ENCODE peak calls at places on chromosomes 13 and 19, in four cellular contexts. Y is neural progenitor cell, M is mesothelial cell of epicardium, J is uterus. Z is an unnamed sample.

GRCh38 chr19:8373867-8374813 is 10.2 kb downstream of the ANGPTL4 start:
- DNase-seq in Y (no peak), M (no peak), J (no peak), Z (no peak)

GRCh38 chr19:8505680-8506401 is 3.4 kb upstream of the PRAM1 start:
- DNase-seq in Y (peak), M (peak), J (peak), Z (peak)

GRCh38 chr19:13986348-13986904 is 19.7 kb downstream of the RFX1 start:
- DNase-seq in J (peak), M (peak), Y (peak), Z (peak)

GRCh38 chr19:23783634-23784033 is 24.9 kb upstream of the ZNF681 start:
- DNase-seq in M (no peak), J (no peak), Y (no peak), Z (peak)

GRCh38 chr19:21612403-21612872 is 107.0 kb downstream of the ZNF429 start:
- DNase-seq in Y (no peak), J (no peak), M (no peak), Z (no peak)

GRCh38 chr13:106033634-106034033 is 501.8 kb downstream of the EFNB2 start:
- DNase-seq in J (no peak), M (no peak), Y (no peak), Z (no peak)

GRCh38 chr13:57253551-57253950 is 86.6 kb downstream of the PRR20E start:
- DNase-seq in Y (no peak), M (no peak), J (no peak), Z (no peak)

GRCh38 chr19:38726284-38726673 is 18.0 kb downstream of the CAPN12 start:
- DNase-seq in J (peak), Y (no peak), M (no peak), Z (no peak)

GRCh38 chr19:3004522-3004921 is 24.6 kb downstream of the TLE2 start:
- DNase-seq in J (no peak), M (no peak), Y (no peak), Z (no peak)

GRCh38 chr19:7801020-7801570 is 28.9 kb upstream of the EVI5L start:
- DNase-seq in M (no peak), J (no peak), Y (no peak), Z (no peak)

GRCh38 chr19:7894612-7895309 is 6.5 kb downstream of the LRRC8E start:
- DNase-seq in J (no peak), M (no peak), Y (no peak), Z (no peak)

GRCh38 chr19:20558011-20558410 is 7.6 kb downstream of the ZNF737 start:
- DNase-seq in M (no peak), J (no peak), Y (no peak), Z (no peak)

GRCh38 chr19:6516659-6517291 is 14.1 kb upstream of the TNFSF9 start:
- DNase-seq in M (peak), J (peak), Y (peak), Z (peak)

GRCh38 chr19:7679017-7679720 is 1.5 kb upstream of the TRAPPC5 start:
- DNase-seq in J (no peak), M (no peak), Y (no peak), Z (no peak)

GRCh38 chr19:13931582-13932378 is 6.4 kb downstream of the PODNL1 start:
- DNase-seq in J (no peak), Y (no peak), M (no peak), Z (no peak)

GRCh38 chr19:3454656-3455392 is 25.5 kb downstream of the SMIM24 start:
- DNase-seq in M (no peak), Y (no peak), J (no peak), Z (no peak)

GRCh38 chr13:113029487-113030258 is 60.7 kb downstream of the MCF2L start:
- DNase-seq in Y (peak), J (no peak), M (peak), Z (no peak)

DNA sequence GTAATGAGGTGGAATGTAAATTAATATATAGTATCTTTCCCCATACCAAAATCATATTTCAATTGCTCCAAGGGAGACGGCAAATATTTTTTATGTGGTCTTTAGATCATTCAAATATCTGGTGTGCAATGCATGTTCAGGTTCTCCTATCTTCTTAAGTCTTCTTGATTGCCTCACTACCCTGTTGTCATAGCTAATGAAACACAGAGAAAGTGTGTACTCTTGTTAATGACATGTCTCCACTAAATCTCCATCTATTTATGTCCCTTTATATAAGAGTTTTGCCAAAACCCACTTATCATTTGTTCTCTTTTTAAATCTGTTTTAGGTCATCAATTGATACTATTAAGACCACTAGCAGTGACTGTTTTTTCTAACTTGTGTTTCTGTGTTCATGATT is 6.6 kb downstream of the STARD13 start:
- DNase-seq in J (no peak), M (no peak), Y (no peak), Z (no peak)
- TF ChIP-seq CTCF in J (no peak), M (no peak), Y (no peak), Z (no peak)

DNA sequence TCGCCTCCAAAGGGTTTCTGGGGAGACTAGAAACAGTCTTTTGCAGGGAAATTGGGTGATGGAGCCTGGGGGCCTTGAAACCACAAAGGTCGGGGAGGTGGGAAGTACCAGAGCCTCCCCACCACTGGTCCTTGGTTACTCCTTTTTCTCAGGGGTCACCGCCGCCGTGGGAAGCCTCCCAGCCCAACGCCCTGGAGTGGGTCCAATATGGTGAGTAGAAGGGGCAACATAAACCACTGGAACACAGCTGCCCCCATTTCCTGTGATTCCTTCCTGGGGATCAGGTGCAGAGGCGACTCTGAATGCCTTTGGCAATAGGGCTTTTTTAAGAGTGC is 5.8 kb downstream of the PGLYRP1 start:
- DNase-seq in Y (no peak), M (no peak), J (no peak), Z (no peak)
- TF ChIP-seq CTCF in Y (no peak), M (peak), J (no peak), Z (no peak)

GRCh38 chr13:44141213-44141724 is 232.4 kb upstream of the SERP2 start:
- DNase-seq in J (no peak), M (no peak), Y (peak), Z (no peak)

GRCh38 chr13:44140146-44140545 is 233.5 kb upstream of the SERP2 start:
- DNase-seq in Y (peak), J (no peak), M (no peak), Z (no peak)

GRCh38 chr13:44142540-44142867 is 231.1 kb upstream of the SERP2 start:
- DNase-seq in Y (no peak), M (no peak), J (peak), Z (no peak)

GRCh38 chr13:44142911-44143665 is 230.5 kb upstream of the SERP2 start:
- DNase-seq in M (no peak), J (no peak), Y (no peak), Z (no peak)

GRCh38 chr13:44141725-44142539 is 231.7 kb upstream of the SERP2 start:
- DNase-seq in Y (peak), J (peak), M (peak), Z (peak)
- TF ChIP-seq CTCF in Y (no peak), J (peak), M (no peak), Z (no peak)

DNA sequence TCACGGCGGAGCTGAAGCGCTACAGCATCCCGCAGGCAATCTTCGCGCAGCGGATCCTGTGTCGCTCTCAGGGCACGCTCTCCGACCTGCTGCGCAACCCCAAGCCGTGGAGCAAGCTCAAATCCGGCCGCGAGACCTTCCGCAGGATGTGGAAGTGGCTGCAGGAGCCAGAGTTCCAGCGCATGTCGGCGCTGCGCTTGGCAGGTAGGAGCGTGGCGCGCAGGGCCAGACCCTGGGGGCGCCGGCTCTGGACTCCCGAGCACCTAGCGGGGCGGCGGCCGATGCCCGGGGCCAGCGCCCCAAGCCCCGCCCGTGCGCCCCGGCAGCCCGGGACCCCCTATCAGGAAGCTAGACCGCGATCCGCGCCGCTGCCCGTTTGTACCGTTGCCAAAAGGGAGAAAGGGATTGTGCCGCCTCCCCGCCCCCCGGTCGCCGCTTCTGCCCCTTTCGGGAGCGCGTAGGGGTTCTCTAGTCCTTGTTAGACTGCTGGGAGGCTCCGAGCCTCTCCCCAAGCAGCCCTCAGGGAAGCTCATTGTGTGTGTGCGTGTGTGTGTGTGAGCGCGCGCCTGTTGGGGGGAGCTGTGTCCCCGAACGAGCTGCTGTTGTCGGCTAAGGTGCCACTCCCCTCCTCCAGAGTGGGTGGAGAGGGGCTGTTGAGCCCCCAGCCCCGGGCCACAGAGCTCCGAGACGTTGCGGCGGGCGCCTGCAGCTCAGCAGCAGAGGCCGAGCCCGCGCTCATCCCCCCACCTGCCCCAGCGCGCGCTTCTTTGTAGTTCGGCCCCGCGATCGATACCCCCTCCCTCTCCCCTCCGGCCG is 1.6 kb downstream of the ONECUT3 start:
- DNase-seq in M (no peak), Y (peak), J (no peak), Z (no peak)
- TF ChIP-seq CTCF in M (no peak), Y (peak), J (no peak), Z (no peak)

GRCh38 chr19:36214388-36215275 is at the start of the genes ZNF146 and ZNF565:
- DNase-seq in M (peak), Y (peak), J (peak), Z (peak)
- TF ChIP-seq CTCF in M (no peak), Y (no peak), J (peak), Z (no peak)

Z was measured in osteocyte.